ENCODE peak calls at places on chromosomes 2 and 18, in six cellular contexts. T is HepG2, I is HCT116, Y is GM12878, X is SK-N-SH, R is K562. S is an unnamed sample.

GRCh38 chr2:123209185-123209584 is 815.9 kb upstream of the CNTNAP5 start:
- DNase-seq in T (no peak), I (no peak), Y (no peak), X (peak; percentile 14), R (no peak), S (no peak)

GRCh38 chr2:15941483-15941853 is 1.1 kb downstream of the MYCN start:
- DNase-seq in T (no peak), I (no peak), Y (no peak), X (peak; percentile 82), R (no peak), S (no peak)

GRCh38 chr2:241951920-241952319 is 82.4 kb downstream of the RTP5 start:
- DNase-seq in T (no peak), I (no peak), Y (no peak), X (no peak), R (no peak), S (no peak)

GRCh38 chr2:80209458-80209857 is 95.1 kb downstream of the LRRTM1 start:
- DNase-seq in T (no peak), I (no peak), Y (no peak), X (no peak), R (no peak), S (no peak)

GRCh38 chr2:12300019-12300602 is 416.6 kb upstream of the TRIB2 start:
- DNase-seq in T (no peak), I (no peak), Y (no peak), X (no peak), R (no peak), S (no peak)

GRCh38 chr18:59123588-59124369 is 15.9 kb upstream of the SEC11C start:
- DNase-seq in T (no peak), I (no peak), Y (no peak), X (no peak), R (no peak), S (no peak)

GRCh38 chr2:172090947-172091625 is 5.8 kb downstream of the DLX1 start:
- DNase-seq in T (no peak), I (no peak), Y (no peak), X (peak; percentile 41), R (no peak), S (no peak)

GRCh38 chr2:11352781-11353537 is 8.5 kb upstream of the ROCK2 start:
- DNase-seq in T (no peak), I (no peak), Y (no peak), X (no peak), R (no peak), S (no peak)

GRCh38 chr2:155727097-155727906 is 605.2 kb downstream of the NR4A2 start:
- DNase-seq in T (no peak), I (no peak), Y (no peak), X (no peak), R (no peak), S (no peak)

GRCh38 chr2:64204716-64205115 is 60.5 kb upstream of the PELI1 start:
- DNase-seq in T (no peak), I (no peak), Y (no peak), X (no peak), R (no peak), S (no peak)

GRCh38 chr2:54952425-54952824 is 97.8 kb downstream of the RTN4 start:
- DNase-seq in T (no peak), I (no peak), Y (no peak), X (no peak), R (peak; percentile 81), S (no peak)

GRCh38 chr2:191916826-191917225 is 69.9 kb upstream of the CAVIN2 start:
- DNase-seq in T (no peak), I (no peak), Y (no peak), X (no peak), R (no peak), S (no peak)

GRCh38 chr2:148704247-148704646 is 59.7 kb downstream of the EPC2 start:
- DNase-seq in T (no peak), I (no peak), Y (no peak), X (no peak), R (no peak), S (no peak)

GRCh38 chr2:160278889-160279196 is 78.8 kb upstream of the ITGB6 start:
- DNase-seq in T (peak; percentile 15), I (no peak), Y (no peak), X (peak; percentile 12), R (no peak), S (no peak)

GRCh38 chr2:136376798-136377211 is 258.9 kb upstream of the CXCR4 start:
- DNase-seq in T (no peak), I (no peak), Y (no peak), X (no peak), R (no peak), S (no peak)

GRCh38 chr2:195861821-195862220 is 204.8 kb downstream of the SLC39A10 start:
- DNase-seq in T (no peak), I (no peak), Y (no peak), X (no peak), R (no peak), S (no peak)

GRCh38 chr2:109402180-109402579 is 211.6 kb downstream of the SEPTIN10 start:
- DNase-seq in T (no peak), I (no peak), Y (no peak), X (no peak), R (no peak), S (no peak)

GRCh38 chr2:20061476-20061875 is 10.0 kb upstream of the LAPTM4A start:
- DNase-seq in T (no peak), I (no peak), Y (no peak), X (no peak), R (no peak), S (no peak)

GRCh38 chr2:96136123-96136720 is 2.1 kb downstream of the ASTL start:
- DNase-seq in T (no peak), I (no peak), Y (no peak), X (peak; percentile 57), R (no peak), S (no peak)

GRCh38 chr2:96137611-96138129 is 632 bp downstream of the ASTL start:
- DNase-seq in T (no peak), I (no peak), Y (no peak), X (no peak), R (no peak), S (no peak)

GRCh38 chr2:96139181-96139758 is 968 bp upstream of the ASTL start:
- DNase-seq in T (no peak), I (no peak), Y (no peak), X (no peak), R (no peak), S (no peak)

GRCh38 chr2:96140941-96141623 is 2.8 kb upstream of the ASTL start:
- DNase-seq in T (no peak), I (no peak), Y (no peak), X (no peak), R (no peak), S (no peak)

DNA sequence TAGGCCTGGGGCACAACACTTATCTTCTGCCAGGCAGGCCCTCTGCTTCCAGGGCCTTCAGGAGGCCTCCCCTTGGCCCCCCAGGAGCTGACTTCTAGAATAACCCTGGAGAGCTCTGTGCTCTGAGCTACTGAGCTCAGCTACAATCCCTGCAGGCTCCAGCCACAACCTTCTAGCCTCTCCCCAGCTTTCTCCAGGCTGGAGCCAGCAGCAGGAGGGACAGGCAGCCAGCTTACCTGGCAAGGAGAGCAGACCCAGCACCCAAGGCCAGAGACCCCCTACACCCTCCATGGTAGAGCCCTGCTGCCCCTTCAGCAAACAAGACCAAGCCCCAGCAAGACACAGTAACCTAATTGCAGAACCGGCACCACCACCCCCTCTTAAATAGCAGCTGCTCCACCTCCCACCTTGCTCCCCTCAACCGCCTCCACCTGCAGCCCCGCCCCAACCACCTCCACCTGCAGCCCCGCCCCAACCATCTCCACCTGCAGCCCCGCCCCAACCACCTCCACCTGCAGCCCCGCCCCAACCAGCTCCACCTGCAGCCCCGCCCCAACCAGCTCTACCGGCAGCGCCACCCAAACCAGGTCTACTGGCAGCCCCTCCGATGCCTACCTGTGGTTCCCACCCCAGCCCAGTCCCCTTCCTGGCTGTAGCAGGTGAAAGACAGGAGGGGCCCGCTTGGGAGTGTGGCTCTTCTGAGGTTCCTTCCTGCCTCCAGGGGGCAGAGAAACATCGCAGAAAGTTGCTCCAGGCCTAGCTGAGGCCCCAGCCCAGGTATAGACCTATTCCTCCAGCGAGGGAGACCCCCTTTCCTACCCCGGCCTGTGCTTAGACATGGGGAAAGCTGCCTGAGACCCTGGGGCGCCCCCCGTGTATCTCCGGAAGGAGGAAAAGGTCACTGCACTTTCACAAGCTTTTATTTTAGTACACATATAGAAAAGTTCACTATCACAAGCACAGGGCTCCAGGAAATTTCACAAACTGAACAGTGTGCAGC is at the start of gene ASTL:
- DNase-seq in T (peak; percentile 56), I (no peak), Y (no peak), X (peak; percentile 73), R (peak; percentile 70), S (no peak)
- TF ChIP-seq SIN3A in T (no peak), I (no peak), Y (no peak), X (no peak), R (no peak), S (no peak)

GRCh38 chr2:238510911-238511613 is 84.3 kb downstream of the ASB1 start:
- DNase-seq in T (no peak), I (no peak), Y (no peak), X (no peak), R (no peak), S (no peak)

GRCh38 chr2:238507836-238508235 is 81.1 kb downstream of the ASB1 start:
- DNase-seq in T (no peak), I (no peak), Y (no peak), X (no peak), R (no peak), S (no peak)

GRCh38 chr2:238511614-238511950 is 84.9 kb downstream of the ASB1 start:
- DNase-seq in T (no peak), I (no peak), Y (no peak), X (no peak), R (no peak), S (no peak)

GRCh38 chr2:238509903-238510302 is 83.2 kb downstream of the ASB1 start:
- DNase-seq in T (no peak), I (no peak), Y (no peak), X (no peak), R (no peak), S (no peak)

DNA sequence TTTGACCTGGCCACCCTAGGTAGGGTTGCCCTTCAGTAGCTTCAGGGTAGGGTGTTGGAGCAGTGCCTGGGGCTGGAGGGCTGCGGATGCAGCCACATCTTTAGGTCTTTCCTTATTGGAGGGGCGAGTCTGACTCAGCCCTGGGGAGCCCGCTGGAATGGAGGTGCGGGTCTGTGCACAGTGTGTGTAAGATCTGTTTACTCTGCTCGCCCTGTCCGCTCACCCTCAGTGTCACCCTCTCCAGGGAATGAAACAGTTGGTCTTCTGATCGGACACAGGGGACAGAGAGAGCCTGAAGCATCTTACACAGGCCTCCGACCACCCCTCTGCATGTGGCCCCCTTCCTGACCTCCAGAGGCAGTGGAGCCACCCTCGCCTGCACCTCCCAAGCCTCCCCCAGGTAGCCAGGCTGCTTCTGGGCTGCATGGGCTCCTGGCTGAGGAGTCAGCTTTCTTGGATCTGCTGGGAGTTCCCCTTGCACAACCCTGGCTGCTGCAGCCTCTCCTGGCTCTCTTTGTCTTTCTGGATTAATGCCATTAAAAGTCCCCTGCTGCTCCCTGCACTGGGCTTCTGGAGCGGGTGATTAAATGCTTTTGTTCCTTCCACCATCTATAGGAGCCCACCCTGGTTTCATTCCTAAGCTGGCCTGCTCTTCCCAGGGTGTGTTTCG is 82.6 kb downstream of the ASB1 start:
- DNase-seq in T (no peak), I (no peak), Y (no peak), X (no peak), R (no peak), S (no peak)
- TF ChIP-seq REST in T (no peak), I (no peak), Y (no peak), X (no peak), R (no peak), S (no peak)

GRCh38 chr2:46335966-46336436 is 38.8 kb downstream of the EPAS1 start:
- DNase-seq in T (no peak), I (no peak), Y (no peak), X (no peak), R (no peak), S (no peak)
- H3K4me1 ChIP-seq in T (peaks cover 93% of the 10 kb centered on the region), I (peaks cover 3% of the 10 kb centered on the region), Y (no peaks in the 10 kb centered on the region), X (peaks cover 85% of the 10 kb centered on the region), R (peaks cover 20% of the 10 kb centered on the region), S (peaks cover 67% of the 10 kb centered on the region)

GRCh38 chr18:36760598-36760997 is 68.2 kb downstream of the TPGS2 start:
- DNase-seq in T (no peak), I (no peak), Y (no peak), X (no peak), R (no peak), S (no peak)
- TF ChIP-seq SIN3A in T (no peak), I (no peak), Y (no peak), X (no peak), R (no peak), S (no peak)